ENCODE peak calls at places on chromosomes 12 and 14, in four cellular contexts. G, K, C and X are unnamed samples.

GRCh38 chr12:111274820-111275219 is 94.1 kb downstream of the PHETA1 start:
- DNase-seq in K (no peak), G (no peak), C (no peak), X (no peak)

GRCh38 chr12:6430124-6430989 is 14.4 kb upstream of the CD27 start:
- DNase-seq in K (no peak), G (peak; percentile 70), C (peak; percentile 72), X (no peak)

GRCh38 chr12:108622425-108622824 is 11.3 kb downstream of the SELPLG start:
- DNase-seq in C (peak; percentile 49), G (peak; percentile 36), K (no peak), X (no peak)

GRCh38 chr12:117280019-117280680 is 81.3 kb downstream of the NOS1 start:
- DNase-seq in K (no peak), C (no peak), G (no peak), X (no peak)

GRCh38 chr14:29353473-29353872 is 574.2 kb downstream of the PRKD1 start:
- DNase-seq in G (no peak), K (no peak), C (no peak), X (no peak)

GRCh38 chr12:132279184-132279889 is 50.1 kb downstream of the GALNT9 start:
- DNase-seq in K (no peak), G (peak; percentile 52), C (peak; percentile 81), X (no peak)

GRCh38 chr14:96940009-96940408 is 142.8 kb downstream of the VRK1 start:
- DNase-seq in K (no peak), G (peak; percentile 53), C (peak; percentile 16), X (peak; percentile 32)

GRCh38 chr14:64671591-64671990 is 32.6 kb upstream of the PLEKHG3 start:
- DNase-seq in G (peak; percentile 45), C (peak; percentile 59), K (no peak), X (no peak)

GRCh38 chr12:99647453-99647852 is at the start of gene GARIN6:
- DNase-seq in K (no peak), C (no peak), G (no peak), X (no peak)

GRCh38 chr14:96762650-96763049 is 34.5 kb upstream of the VRK1 start:
- DNase-seq in K (peak; percentile 65), C (peak; percentile 67), G (peak; percentile 90), X (no peak)

GRCh38 chr12:124498870-124499753 is 68.3 kb downstream of the NCOR2 start:
- DNase-seq in K (no peak), G (no peak), C (no peak), X (no peak)

GRCh38 chr12:55624056-55624455 is 12.6 kb upstream of the OR10P1 start:
- DNase-seq in C (no peak), K (peak; percentile 50), G (no peak), X (no peak)

GRCh38 chr14:21300892-21301291 is 21.0 kb downstream of the RPGRIP1 start:
- DNase-seq in G (peak; percentile 10), C (no peak), K (no peak), X (peak; percentile 70)

GRCh38 chr14:101188571-101188915 is 285.0 kb upstream of the RTL1 start:
- DNase-seq in C (no peak), K (no peak), G (no peak), X (no peak)

GRCh38 chr12:122174155-122174845 is at the start of gene IL31:
- DNase-seq in G (no peak), C (no peak), K (no peak), X (no peak)

GRCh38 chr14:39033371-39033770 is 69.7 kb downstream of the SEC23A start:
- DNase-seq in G (no peak), K (no peak), C (no peak), X (no peak)

GRCh38 chr12:118866346-118866745 is 115.0 kb upstream of the SRRM4 start:
- DNase-seq in K (no peak), C (no peak), G (no peak), X (peak; percentile 39)

GRCh38 chr12:38823743-38824142 is 81.6 kb downstream of the CPNE8 start:
- DNase-seq in K (no peak), G (no peak), C (no peak), X (no peak)

GRCh38 chr12:106893451-106893850 is 62.3 kb upstream of the TMEM263 start:
- DNase-seq in K (no peak), G (no peak), C (no peak), X (no peak)

GRCh38 chr14:94691658-94692029 is 78.3 kb downstream of the GSC start:
- DNase-seq in K (no peak), G (no peak), C (no peak), X (no peak)

GRCh38 chr14:21200752-21201461 is 45.0 kb upstream of the OR5AU1 start:
- DNase-seq in G (no peak), K (no peak), C (no peak), X (no peak)

GRCh38 chr12:121494093-121494787 is 86.6 kb downstream of the KDM2B start:
- DNase-seq in K (no peak), G (peak; percentile 78), C (no peak), X (peak; percentile 84)

GRCh38 chr12:68780731-68781130 is 27.2 kb upstream of the MDM2 start:
- DNase-seq in K (no peak), C (no peak), G (no peak), X (no peak)

GRCh38 chr14:67137744-67138371 is 51.4 kb upstream of the GARIN2 start:
- DNase-seq in G (no peak), K (no peak), C (no peak), X (no peak)

GRCh38 chr14:63727231-63727735 is 582 bp downstream of the SGPP1 start:
- DNase-seq in K (no peak), G (peak; percentile 7), C (no peak), X (no peak)

GRCh38 chr14:103862393-103862782 is 15.0 kb upstream of the PPP1R13B start:
- DNase-seq in K (no peak), C (peak; percentile 95), G (no peak), X (no peak)

GRCh38 chr12:79023261-79023660 is 158.7 kb downstream of the SYT1 start:
- DNase-seq in G (no peak), K (no peak), C (no peak), X (no peak)

GRCh38 chr12:100450726-100451125 is 22.9 kb upstream of the NR1H4 start:
- DNase-seq in K (no peak), G (no peak), C (no peak), X (no peak)

GRCh38 chr12:112858776-112859175 is 48.0 kb upstream of the OAS1 start:
- DNase-seq in K (no peak), G (no peak), C (no peak), X (no peak)

GRCh38 chr12:9066183-9066623 is 49.5 kb downstream of the A2M start:
- DNase-seq in G (no peak), K (no peak), C (no peak), X (no peak)

GRCh38 chr12:78641837-78642423 is 222.6 kb upstream of the SYT1 start:
- DNase-seq in G (no peak), C (no peak), K (no peak), X (no peak)

GRCh38 chr14:77988966-77989365 is 181.2 kb upstream of the NRXN3 start:
- DNase-seq in C (peak; percentile 6), K (no peak), G (no peak), X (no peak)

GRCh38 chr12:22410497-22410896 is 76.0 kb upstream of the ST8SIA1 start:
- DNase-seq in G (no peak), K (no peak), C (no peak), X (no peak)

DNA sequence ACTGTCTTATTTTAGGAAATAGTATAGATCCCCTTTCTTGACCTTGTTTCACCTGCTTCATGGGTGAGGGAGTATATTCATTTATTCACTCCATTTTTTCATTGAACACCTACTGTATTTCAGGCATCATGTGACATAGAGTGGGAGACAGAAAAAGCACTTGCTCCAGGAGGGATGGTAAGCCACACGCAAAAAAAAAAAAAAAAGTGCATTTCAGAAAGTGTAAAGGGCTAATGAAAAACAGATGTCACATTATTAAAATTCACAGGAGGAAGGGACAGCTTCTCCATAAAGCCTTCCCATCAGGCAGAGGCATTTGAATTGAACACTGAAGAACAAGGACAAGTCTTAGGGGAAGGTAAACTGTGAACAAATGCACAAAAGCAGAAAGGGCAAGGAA is 7.5 kb downstream of the SLC8A3 start:
- DNase-seq in C (no peak), K (no peak), G (no peak), X (no peak)
- TF ChIP-seq MAX in C (no peak), K (no peak), G (no peak), X (no peak)

DNA sequence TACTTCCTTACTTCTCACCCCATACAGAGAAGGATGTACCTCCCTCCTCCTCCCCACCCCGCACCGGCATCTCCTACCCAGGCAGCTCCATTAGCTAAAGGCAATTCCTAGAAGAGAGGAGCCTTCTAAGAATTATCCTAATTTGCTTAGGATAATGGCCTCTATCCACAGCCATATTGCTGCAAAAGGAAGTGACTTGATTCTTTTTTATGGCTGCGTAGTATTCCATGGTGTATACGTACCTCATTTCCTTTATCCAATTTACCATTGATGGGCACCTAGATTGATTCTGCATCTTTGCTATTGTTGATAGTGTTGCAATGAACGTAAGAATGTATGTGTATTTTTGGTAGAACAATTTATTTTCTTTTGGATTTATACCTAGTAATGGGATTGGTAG is 189.7 kb downstream of the PCNX1 start:
- DNase-seq in K (no peak), G (no peak), C (no peak), X (no peak)
- TF ChIP-seq TCF7 in K (no peak), G (no peak), C (no peak), X (no peak)

GRCh38 chr12:19410639-19411184 is 28.6 kb upstream of the AEBP2 start:
- DNase-seq in K (no peak), C (no peak), G (no peak), X (no peak)

GRCh38 chr12:19409376-19409775 is 29.9 kb upstream of the AEBP2 start:
- DNase-seq in C (no peak), G (no peak), K (no peak), X (no peak)

GRCh38 chr12:19411234-19412221 is 27.8 kb upstream of the AEBP2 start:
- DNase-seq in K (no peak), C (no peak), G (no peak), X (peak; percentile 39)

GRCh38 chr12:19412844-19413243 is 26.4 kb upstream of the AEBP2 start:
- DNase-seq in C (no peak), K (no peak), G (no peak), X (no peak)

GRCh38 chr12:19410211-19410610 is 29.1 kb upstream of the AEBP2 start:
- DNase-seq in C (no peak), K (no peak), G (no peak), X (no peak)
- TF ChIP-seq USF2 in C (no peak), K (no peak), G (no peak), X (no peak)

DNA sequence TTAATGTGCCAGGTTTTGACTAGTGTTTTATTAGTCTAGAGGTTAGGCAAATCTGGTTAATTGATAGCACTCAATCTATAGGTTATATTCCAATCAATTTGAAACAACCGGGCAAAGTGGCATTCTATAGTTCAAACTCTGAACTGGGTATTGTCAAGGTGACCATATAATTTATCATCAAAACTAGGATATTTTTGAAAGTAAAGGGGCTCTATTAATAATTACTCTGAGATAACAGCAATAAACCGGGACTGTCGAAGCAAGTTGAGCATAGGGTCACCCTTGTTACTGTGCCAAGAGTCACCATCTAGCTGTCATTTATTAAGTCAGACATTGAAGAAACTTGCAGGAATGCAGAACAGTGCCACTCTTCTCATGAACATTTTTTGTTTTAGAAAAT is 321.2 kb downstream of the RAD51B start:
- DNase-seq in C (no peak), G (no peak), K (no peak), X (no peak)
- TF ChIP-seq MAX in C (no peak), G (no peak), K (no peak), X (no peak)

DNA sequence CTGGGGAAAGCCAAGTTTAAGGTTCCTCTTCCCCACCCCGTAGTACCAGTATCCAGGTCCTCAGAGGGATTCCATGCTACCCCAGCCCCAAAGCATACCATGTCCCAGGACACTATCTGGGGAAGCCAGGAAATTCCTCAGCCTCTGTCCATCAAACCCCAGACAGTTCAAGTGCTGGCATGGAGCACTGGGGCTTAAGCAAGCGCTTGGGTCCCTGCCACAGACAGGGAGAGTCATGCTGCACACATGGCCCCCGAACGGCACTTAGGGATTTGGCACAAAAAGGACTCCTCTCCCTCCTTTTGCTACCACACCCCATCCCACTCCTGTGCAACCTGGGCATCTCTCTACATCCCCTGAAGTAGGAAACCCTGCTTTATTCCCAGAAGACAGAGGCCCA is 21.8 kb downstream of the ADCY6 start:
- DNase-seq in G (no peak), C (no peak), K (no peak), X (no peak)
- TF ChIP-seq TCF7 in G (no peak), C (no peak), K (no peak), X (no peak)